ENCODE peak calls at places on chromosomes 7 and 10, in six cellular contexts. L is glomerular endothelial cell, T is foreskin keratinocyte, D is amygdala, F is H7, E is choroid plexus epithelial cell. Q is an unnamed sample.

GRCh38 chr10:29713450-29713849 is 78.7 kb upstream of the SVIL start:
- DNase-seq in E (no peak), T (no peak), L (no peak), F (no peak), D (no peak), Q (no peak)

GRCh38 chr7:66138994-66139752 is 24.5 kb downstream of the CRCP start:
- DNase-seq in L (no peak), F (no peak), E (peak), T (no peak), D (no peak), Q (no peak)

GRCh38 chr7:127041689-127042452 is 210.9 kb downstream of the GRM8 start:
- DNase-seq in T (no peak), E (no peak), D (no peak), L (no peak), F (no peak), Q (no peak)

GRCh38 chr10:125777806-125778205 is 2.2 kb upstream of the MMP21 start:
- DNase-seq in D (no peak), E (no peak), T (no peak), F (no peak), L (no peak), Q (no peak)

GRCh38 chr7:41333506-41333905 is 369.4 kb downstream of the INHBA start:
- DNase-seq in F (no peak), D (no peak), T (peak), E (peak), L (no peak), Q (no peak)

GRCh38 chr10:118958984-118959916 is 70.3 kb upstream of the NANOS1 start:
- DNase-seq in L (no peak), F (no peak), T (peak), D (no peak), E (peak), Q (peak)

GRCh38 chr7:100629117-100629711 is 12.1 kb downstream of the TFR2 start:
- DNase-seq in D (no peak), L (no peak), E (peak), F (peak), T (no peak), Q (no peak)

GRCh38 chr7:7294914-7295313 is 112.6 kb downstream of the C1GALT1 start:
- DNase-seq in L (no peak), E (no peak), F (no peak), D (no peak), T (no peak), Q (no peak)

GRCh38 chr10:132538031-132538789 is 623 bp downstream of the INPP5A start:
- DNase-seq in T (no peak), F (no peak), D (no peak), L (no peak), E (no peak), Q (no peak)

GRCh38 chr10:84801156-84801555 is 472.8 kb downstream of the CCSER2 start:
- DNase-seq in F (no peak), L (no peak), T (no peak), D (no peak), E (no peak), Q (no peak)

GRCh38 chr10:99234739-99235468 is 748 bp downstream of the HPSE2 start:
- DNase-seq in E (peak), T (no peak), F (no peak), L (no peak), D (no peak), Q (no peak)

GRCh38 chr10:9302142-9302746 is 1247.8 kb downstream of the GATA3 start:
- DNase-seq in F (peak), T (peak), E (peak), D (no peak), L (peak), Q (no peak)

GRCh38 chr10:112915590-112916572 is 34.2 kb upstream of the TCF7L2 start:
- DNase-seq in T (peak), D (no peak), F (peak), E (peak), L (no peak), Q (no peak)

Q was measured in heart right ventricle.